ENCODE peak calls at places on chromosome 18, in five cellular contexts. I is HuH-7, G is Kasumi-1, A is ACHN, X is ovary. Z is an unnamed sample.

GRCh38 chr18:28884304-28884703 is 707.4 kb upstream of the CDH2 start:
- DNase-seq in X (no peak), I (no peak), A (no peak), G (no peak), Z (no peak)

GRCh38 chr18:2968559-2968958 is 44.4 kb downstream of the LPIN2 start:
- DNase-seq in A (no peak), I (no peak), G (no peak), X (no peak), Z (no peak)

GRCh38 chr18:59671533-59671932 is 25.7 kb downstream of the CCBE1 start:
- DNase-seq in I (no peak), G (no peak), A (no peak), X (no peak), Z (no peak)

GRCh38 chr18:33212363-33212762 is 228.2 kb downstream of the CCDC178 start:
- DNase-seq in X (no peak), I (no peak), A (no peak), G (no peak), Z (no peak)

GRCh38 chr18:65527879-65528633 is 222.8 kb upstream of the CDH7 start:
- DNase-seq in X (no peak), A (no peak), G (no peak), I (no peak), Z (no peak)

GRCh38 chr18:58828399-58829121 is 36.1 kb upstream of the ZNF532 start:
- DNase-seq in G (no peak), A (no peak), I (no peak), X (peak), Z (no peak)

GRCh38 chr18:13611058-13611615 is 115.2 kb downstream of the FAM210A start:
- DNase-seq in I (no peak), G (no peak), A (no peak), X (no peak), Z (no peak)

GRCh38 chr18:57585421-57585820 is 1.1 kb downstream of the FECH start:
- DNase-seq in G (no peak), I (no peak), A (no peak), X (no peak), Z (no peak)

GRCh38 chr18:76357174-76357573 is 137.9 kb downstream of the ZNF516 start:
- DNase-seq in X (no peak), A (no peak), I (no peak), G (no peak), Z (no peak)

GRCh38 chr18:23998811-23999210 is 15.7 kb upstream of the TTC39C start:
- DNase-seq in X (no peak), A (no peak), G (no peak), I (no peak), Z (no peak)

GRCh38 chr18:59008302-59008974 is 131.2 kb upstream of the SEC11C start:
- DNase-seq in X (no peak), I (no peak), A (no peak), G (no peak), Z (no peak)

GRCh38 chr18:21703241-21703820 is 1.2 kb downstream of the ABHD3 start:
- DNase-seq in G (peak), X (no peak), A (peak), I (peak), Z (no peak)

GRCh38 chr18:32803571-32803970 is 30.7 kb upstream of the KLHL14 start:
- DNase-seq in A (peak), G (no peak), I (no peak), X (no peak), Z (no peak)